ENCODE peak calls at places on chromosomes 13 and 19, in eight cellular contexts. Z is EL; L is effector memory CD8-positive, alpha-beta T cell; V is HS-27A; F is mucosa of descending colon; M is head of caudate nucleus; W is OCI-LY7; E is NCI-H1092. G is an unnamed sample.
A peak's percentile ranks its signal among the peaks of the same experiment; 100 is the strongest.

GRCh38 chr13:113544071-113544891 is 40.3 kb upstream of the TFDP1 start:
- DNase-seq in W (no peak), M (peak; percentile 40), V (no peak), E (no peak), Z (no peak), L (no peak), F (no peak), G (no peak)

GRCh38 chr19:7596191-7596937 is 701 bp downstream of the CAMSAP3 start:
- DNase-seq in W (no peak), E (no peak), Z (no peak), L (no peak), V (no peak), F (peak; percentile 35), M (no peak), G (no peak)

GRCh38 chr19:50358483-50359431 is 6.7 kb downstream of the NAPSA start:
- DNase-seq in M (peak; percentile 84), F (peak; percentile 55), V (no peak), L (peak; percentile 64), E (peak; percentile 18), Z (peak; percentile 14), W (no peak), G (peak; percentile 17)

GRCh38 chr19:48539503-48540096 is 12.4 kb upstream of the SULT2B1 start:
- DNase-seq in Z (peak; percentile 80), L (no peak), E (peak; percentile 92), V (peak; percentile 66), W (no peak), F (peak; percentile 74), M (peak; percentile 58), G (peak; percentile 39)

GRCh38 chr19:49835562-49835961 is 15.4 kb upstream of the PTOV1 start:
- DNase-seq in F (no peak), W (no peak), E (no peak), L (no peak), V (no peak), Z (no peak), M (no peak), G (no peak)

GRCh38 chr19:38387550-38388309 is at the start of gene GGN:
- DNase-seq in M (peak; percentile 89), W (peak; percentile 92), V (peak; percentile 97), E (peak; percentile 56), F (peak; percentile 85), L (peak; percentile 78), Z (peak; percentile 96), G (peak; percentile 96)

GRCh38 chr19:50777830-50778303 is 7.6 kb downstream of the GPR32 start:
- DNase-seq in Z (no peak), W (no peak), V (no peak), E (no peak), L (no peak), F (no peak), M (peak; percentile 77), G (no peak)

GRCh38 chr13:29948791-29949190 is 98.4 kb upstream of the UBL3 start:
- DNase-seq in E (no peak), F (no peak), W (no peak), L (no peak), M (no peak), Z (no peak), V (no peak), G (no peak)

GRCh38 chr13:30880756-30881155 is 25.3 kb upstream of the MEDAG start:
- DNase-seq in Z (peak; percentile 86), L (no peak), V (no peak), E (no peak), F (no peak), M (no peak), W (no peak), G (no peak)

GRCh38 chr13:94967183-94968039 is 255.1 kb upstream of the SOX21 start:
- DNase-seq in Z (peak; percentile 15), L (no peak), W (no peak), V (no peak), M (peak; percentile 63), F (no peak), E (peak; percentile 38), G (no peak)

GRCh38 chr13:83503424-83503823 is 378.9 kb downstream of the SLITRK1 start:
- DNase-seq in F (no peak), Z (peak; percentile 78), M (no peak), E (no peak), L (no peak), W (no peak), V (no peak), G (peak; percentile 29)

GRCh38 chr13:104253063-104253680 is 1187.0 kb upstream of the SLC10A2 start:
- DNase-seq in E (no peak), M (no peak), L (no peak), Z (no peak), V (peak; percentile 3), W (no peak), F (no peak), G (no peak)

GRCh38 chr19:11539495-11540365 is 1.1 kb downstream of the CNN1 start:
- DNase-seq in L (no peak), Z (no peak), V (no peak), E (no peak), M (no peak), F (no peak), W (no peak), G (no peak)

GRCh38 chr13:70964124-70964523 is 855.9 kb upstream of the KLHL1 start:
- DNase-seq in M (no peak), Z (no peak), V (no peak), L (no peak), E (peak; percentile 9), W (no peak), F (no peak), G (no peak)

GRCh38 chr13:42057918-42058530 is 9.6 kb downstream of the DGKH start:
- DNase-seq in E (no peak), W (no peak), M (no peak), Z (no peak), L (no peak), F (no peak), V (no peak), G (no peak)

GRCh38 chr13:75372517-75372916 is 109.5 kb downstream of the TBC1D4 start:
- DNase-seq in M (no peak), W (peak; percentile 74), E (peak; percentile 25), L (peak; percentile 8), F (peak; percentile 48), V (no peak), Z (peak; percentile 57), G (no peak)

GRCh38 chr13:98307744-98308524 is 130.9 kb upstream of the RNF113B start:
- DNase-seq in E (no peak), V (no peak), M (no peak), W (no peak), Z (no peak), F (no peak), L (no peak), G (no peak)

GRCh38 chr19:28644261-28644660 is 568.7 kb downstream of the UQCRFS1 start:
- DNase-seq in Z (no peak), E (no peak), M (no peak), L (no peak), V (no peak), W (no peak), F (no peak), G (no peak)

GRCh38 chr19:10535613-10536012 is 8.1 kb upstream of the ATG4D start:
- DNase-seq in Z (no peak), V (no peak), W (no peak), M (no peak), L (no peak), E (no peak), F (no peak), G (peak; percentile 97)

GRCh38 chr13:24923305-24923640 is 159.3 kb downstream of the RNF17 start:
- DNase-seq in W (peak; percentile 83), M (no peak), E (no peak), Z (no peak), L (peak; percentile 25), V (no peak), F (peak; percentile 28), G (no peak)

GRCh38 chr19:20422616-20423205 is 142.9 kb downstream of the ZNF737 start:
- DNase-seq in W (no peak), V (no peak), E (no peak), M (no peak), F (no peak), Z (no peak), L (no peak), G (no peak)

GRCh38 chr13:112843392-112844250 is 125.4 kb upstream of the MCF2L start:
- DNase-seq in F (no peak), M (no peak), E (no peak), W (no peak), V (no peak), L (no peak), Z (no peak), G (no peak)

GRCh38 chr19:29098091-29098490 is 114.9 kb downstream of the UQCRFS1 start:
- DNase-seq in E (no peak), F (no peak), V (no peak), M (no peak), L (no peak), Z (no peak), W (no peak), G (no peak)

GRCh38 chr13:45879666-45880065 is 28.1 kb upstream of the SIAH3 start:
- DNase-seq in V (no peak), L (no peak), M (no peak), F (peak; percentile 32), W (peak; percentile 1), E (peak; percentile 60), Z (no peak), G (no peak)

GRCh38 chr19:30498707-30499106 is 126.5 kb downstream of the ZNF536 start:
- DNase-seq in W (no peak), F (no peak), M (peak; percentile 75), Z (no peak), L (no peak), V (no peak), E (no peak), G (no peak)

GRCh38 chr13:39803851-39804250 is 148.4 kb downstream of the COG6 start:
- DNase-seq in V (no peak), E (no peak), L (no peak), Z (no peak), F (no peak), M (no peak), W (no peak), G (no peak)

GRCh38 chr19:14835011-14835410 is at the start of the genes OR7A5 and OR7C1:
- DNase-seq in F (no peak), V (no peak), E (no peak), M (no peak), L (no peak), W (no peak), Z (no peak), G (no peak)

GRCh38 chr19:43504426-43505185 is at the start of gene PHLDB3:
- DNase-seq in L (no peak), E (no peak), Z (no peak), F (peak; percentile 52), V (no peak), W (no peak), M (no peak), G (no peak)